ENCODE peak calls at places on chromosomes 12 and 14, in ten cellular contexts. D is fibroblast of the aortic adventitia; E is activated CD4-positive, alpha-beta T cell treated with anti-CD3 and anti-CD28 coated beads, Interleukin-2, amount 50 U/mL, for 48 hours; N is lower leg skin; H is M059J; R is fibroblast of pulmonary artery; Z is NCI-H1092; K is HFFc6; B is NCI-H1105 treated with DMSO at 0.1 percent for 48 hours; J is GM23248. C is an unnamed sample.

GRCh38 chr14:96888593-96888992 is 91.4 kb downstream of the VRK1 start:
- DNase-seq in N (no peak), J (no peak), Z (peak), H (peak), R (no peak), D (no peak), E (no peak), K (no peak), B (no peak), C (no peak)

GRCh38 chr12:83945871-83946270 is 966.7 kb downstream of the SLC6A15 start:
- DNase-seq in B (no peak), R (peak), K (no peak), J (peak), N (no peak), E (no peak), Z (no peak), H (no peak), D (peak), C (no peak)

GRCh38 chr12:131102493-131102931 is 148.8 kb downstream of the ADGRD1 start:
- DNase-seq in D (no peak), B (no peak), H (no peak), N (peak), J (no peak), E (no peak), Z (no peak), K (no peak), R (no peak), C (no peak)

GRCh38 chr12:58893421-58893986 is 26.8 kb downstream of the LRIG3 start:
- DNase-seq in Z (no peak), J (peak), E (no peak), B (no peak), D (no peak), H (peak), K (peak), N (no peak), R (no peak), C (no peak)

GRCh38 chr12:13383379-13383778 is 186.9 kb downstream of the EMP1 start:
- DNase-seq in J (no peak), B (no peak), Z (no peak), K (no peak), N (no peak), E (no peak), D (no peak), R (no peak), H (no peak), C (no peak)

GRCh38 chr14:75273272-75274044 is 5.2 kb upstream of the FOS start:
- DNase-seq in E (no peak), K (peak), B (no peak), J (peak), H (peak), Z (no peak), D (peak), R (peak), N (peak), C (no peak)

GRCh38 chr12:50174971-50175715 is 8.0 kb upstream of the CERS5 start:
- DNase-seq in K (peak), R (peak), Z (peak), E (no peak), B (peak), D (peak), H (peak), J (peak), N (peak), C (no peak)

GRCh38 chr14:73751157-73751691 is 37.0 kb upstream of the PNMA1 start:
- DNase-seq in J (no peak), B (no peak), K (no peak), N (no peak), R (no peak), E (no peak), D (no peak), H (no peak), Z (no peak), C (no peak)

GRCh38 chr12:90024261-90024660 is 315.6 kb upstream of the ATP2B1 start:
- DNase-seq in Z (no peak), B (no peak), K (peak), H (peak), J (peak), N (no peak), E (no peak), D (peak), R (peak), C (no peak)

GRCh38 chr14:22822619-22823551 is 6.8 kb upstream of the MRPL52 start:
- DNase-seq in N (peak), B (no peak), K (peak), E (peak), H (peak), J (peak), R (peak), D (peak), Z (peak), C (peak)

GRCh38 chr12:26044007-26044394 is 80.8 kb downstream of the BHLHE41 start:
- DNase-seq in H (peak), E (no peak), Z (no peak), B (no peak), D (peak), R (peak), J (peak), N (no peak), K (no peak), C (no peak)